ENCODE peak calls at places on chromosomes 3 and 15, in ten cellular contexts. H, G, U, C, N, Q, X, D, E and Z are unnamed samples.

GRCh38 chr15:57994468-57995154 is 70.9 kb downstream of the ALDH1A2 start:
- DNase-seq in H (no peak), G (no peak), U (no peak), C (no peak), N (no peak), Q (no peak), X (no peak), D (no peak), E (no peak), Z (no peak)

GRCh38 chr3:195441971-195442572 is 748 bp downstream of the ACAP2 start:
- DNase-seq in H (peak; percentile 71), G (peak; percentile 26), U (peak; percentile 45), C (peak; percentile 70), N (peak; percentile 50), Q (peak; percentile 45), X (peak; percentile 31), D (no peak), E (peak; percentile 68), Z (peak; percentile 47)

GRCh38 chr3:123637131-123637530 is 52.3 kb upstream of the HACD2 start:
- DNase-seq in H (peak; percentile 71), G (no peak), U (no peak), C (no peak), N (no peak), Q (no peak), X (no peak), D (no peak), E (peak; percentile 48), Z (no peak)

GRCh38 chr3:41126961-41127360 is 72.3 kb upstream of the CTNNB1 start:
- DNase-seq in H (peak; percentile 0), G (no peak), U (no peak), C (no peak), N (no peak), Q (no peak), X (no peak), D (no peak), E (no peak), Z (no peak)

GRCh38 chr15:77546050-77546501 is 86.6 kb downstream of the LINGO1 start:
- DNase-seq in H (no peak), G (peak; percentile 38), U (no peak), C (no peak), N (peak; percentile 46), Q (no peak), X (no peak), D (peak; percentile 59), E (no peak), Z (no peak)

GRCh38 chr3:44762170-44762677 is 630 bp downstream of the KIF15 start:
- DNase-seq in H (no peak), G (no peak), U (no peak), C (no peak), N (no peak), Q (no peak), X (no peak), D (no peak), E (no peak), Z (no peak)

GRCh38 chr3:179750720-179751328 is 98.0 kb downstream of the USP13 start:
- DNase-seq in H (no peak), G (no peak), U (no peak), C (no peak), N (no peak), Q (no peak), X (no peak), D (no peak), E (no peak), Z (peak; percentile 44)

GRCh38 chr15:44765036-44765435 is 28.7 kb downstream of the TRIM69 start:
- DNase-seq in H (no peak), G (no peak), U (no peak), C (no peak), N (no peak), Q (no peak), X (no peak), D (no peak), E (no peak), Z (no peak)

GRCh38 chr3:126313580-126314304 is 43.5 kb downstream of the KLF15 start:
- DNase-seq in H (peak; percentile 25), G (no peak), U (no peak), C (no peak), N (no peak), Q (no peak), X (no peak), D (no peak), E (no peak), Z (no peak)

GRCh38 chr3:136682740-136683312 is 69.4 kb downstream of the STAG1 start:
- DNase-seq in H (no peak), G (no peak), U (no peak), C (no peak), N (no peak), Q (no peak), X (no peak), D (no peak), E (no peak), Z (no peak)

GRCh38 chr3:55868347-55868746 is 381.2 kb upstream of the WNT5A start:
- DNase-seq in H (peak; percentile 57), G (no peak), U (no peak), C (no peak), N (no peak), Q (no peak), X (no peak), D (no peak), E (no peak), Z (no peak)

GRCh38 chr3:158105710-158106438 is at the start of gene SHOX2:
- DNase-seq in H (peak; percentile 88), G (peak; percentile 18), U (no peak), C (no peak), N (peak; percentile 72), Q (peak; percentile 19), X (no peak), D (no peak), E (peak; percentile 87), Z (peak; percentile 78)

GRCh38 chr3:62678841-62679240 is 196.4 kb downstream of the CADPS start:
- DNase-seq in H (peak; percentile 76), G (no peak), U (no peak), C (no peak), N (no peak), Q (no peak), X (no peak), D (no peak), E (no peak), Z (no peak)

GRCh38 chr3:176767385-176767784 is 429.9 kb downstream of the TBL1XR1 start:
- DNase-seq in H (no peak), G (no peak), U (peak; percentile 85), C (no peak), N (no peak), Q (no peak), X (no peak), D (peak; percentile 6), E (peak; percentile 68), Z (no peak)

GRCh38 chr3:114110439-114110838 is 53.9 kb downstream of the QTRT2 start:
- DNase-seq in H (peak; percentile 62), G (no peak), U (no peak), C (no peak), N (no peak), Q (no peak), X (no peak), D (no peak), E (no peak), Z (peak; percentile 72)

GRCh38 chr15:26867199-26868007 is 541 bp downstream of the GABRA5 start:
- DNase-seq in H (peak; percentile 81), G (no peak), U (no peak), C (no peak), N (no peak), Q (no peak), X (no peak), D (no peak), E (no peak), Z (no peak)

GRCh38 chr15:80081390-80081789 is 21.9 kb downstream of the ZFAND6 start:
- DNase-seq in H (no peak), G (no peak), U (no peak), C (no peak), N (no peak), Q (no peak), X (no peak), D (no peak), E (no peak), Z (no peak)

GRCh38 chr3:51386159-51386851 is 1.2 kb downstream of the MANF start:
- DNase-seq in H (peak; percentile 41), G (no peak), U (no peak), C (peak; percentile 47), N (no peak), Q (no peak), X (no peak), D (no peak), E (no peak), Z (no peak)

GRCh38 chr3:32705232-32705631 is 20.2 kb downstream of the CNOT10 start:
- DNase-seq in H (no peak), G (no peak), U (no peak), C (no peak), N (peak; percentile 39), Q (no peak), X (no peak), D (no peak), E (no peak), Z (no peak)

GRCh38 chr15:89299896-89300295 is 34.7 kb downstream of the POLG start:
- DNase-seq in H (no peak), G (peak; percentile 12), U (no peak), C (no peak), N (no peak), Q (no peak), X (no peak), D (peak; percentile 13), E (no peak), Z (no peak)

GRCh38 chr3:61060421-61060861 is 190.8 kb downstream of the FHIT start:
- DNase-seq in H (no peak), G (peak; percentile 70), U (no peak), C (no peak), N (no peak), Q (no peak), X (no peak), D (no peak), E (no peak), Z (no peak)

GRCh38 chr15:92878593-92879053 is 21.5 kb upstream of the CHD2 start:
- DNase-seq in H (no peak), G (peak; percentile 43), U (peak; percentile 70), C (no peak), N (peak; percentile 57), Q (no peak), X (no peak), D (no peak), E (no peak), Z (no peak)
- H3K4me3 ChIP-seq in H (no peak overlapping the region), G (no peak overlapping the region), U (no peak overlapping the region), C (no peak overlapping the region), N (peak overlapping the region; percentile 2), Q (no peak overlapping the region), X (no peak overlapping the region), D (no peak overlapping the region), E (no peak overlapping the region), Z (no peak overlapping the region)

GRCh38 chr15:87661952-87662351 is 594.6 kb downstream of the NTRK3 start:
- DNase-seq in H (no peak), G (no peak), U (no peak), C (no peak), N (no peak), Q (no peak), X (no peak), D (no peak), E (no peak), Z (no peak)
- H3K9me3 ChIP-seq in H (peaks cover 7% of the 10 kb centered on the region), G (no peaks in the 10 kb centered on the region), U (no peaks in the 10 kb centered on the region), C (peaks cover under 1% of the 10 kb centered on the region), N (no peaks in the 10 kb centered on the region), Q (no peaks in the 10 kb centered on the region), X (no peaks in the 10 kb centered on the region), D (peaks cover 7% of the 10 kb centered on the region), E (no peaks in the 10 kb centered on the region), Z (no peaks in the 10 kb centered on the region)

GRCh38 chr15:66706225-66706732 is 4.2 kb downstream of the SMAD6 start:
- DNase-seq in H (peak; percentile 66), G (peak; percentile 76), U (peak; percentile 11), C (no peak), N (peak; percentile 65), Q (no peak), X (no peak), D (no peak), E (peak; percentile 72), Z (no peak)
- H3K27me3 ChIP-seq in H (no peaks in the 10 kb centered on the region), G (no peaks in the 10 kb centered on the region), U (no peaks in the 10 kb centered on the region), C (no peaks in the 10 kb centered on the region), N (no peaks in the 10 kb centered on the region), Q (no peaks in the 10 kb centered on the region), X (peaks cover 8% of the 10 kb centered on the region), D (no peaks in the 10 kb centered on the region), E (no peaks in the 10 kb centered on the region), Z (no peaks in the 10 kb centered on the region)

GRCh38 chr15:101193781-101194180 is 58.1 kb downstream of the CHSY1 start:
- DNase-seq in H (no peak), G (no peak), U (no peak), C (no peak), N (no peak), Q (no peak), X (no peak), D (no peak), E (no peak), Z (no peak)
- H3K4me3 ChIP-seq in H (no peak overlapping the region), G (no peak overlapping the region), U (no peak overlapping the region), C (peak overlapping the region; percentile 16), N (no peak overlapping the region), Q (peak overlapping the region; percentile 25), X (no peak overlapping the region), D (no peak overlapping the region), E (no peak overlapping the region), Z (no peak overlapping the region)